ENCODE peak calls at places on chromosomes 6 and 20, in nine cellular contexts. Q, T, I, V, A, E, R, M and D are unnamed samples.

GRCh38 chr6:169097336-169098052 is 156.2 kb downstream of the THBS2 start:
- DNase-seq in E (no peak), V (peak; percentile 97), M (no peak), Q (peak; percentile 94), T (no peak), R (peak; percentile 88), I (peak; percentile 74), A (no peak), D (no peak)

GRCh38 chr20:53292347-53292746 is 301.3 kb downstream of the ZNF217 start:
- DNase-seq in I (no peak), M (no peak), V (no peak), E (no peak), R (no peak), A (no peak), Q (no peak), T (no peak), D (no peak)

GRCh38 chr6:89581669-89582068 is 56.9 kb downstream of the LYRM2 start:
- DNase-seq in A (no peak), V (no peak), T (no peak), E (no peak), R (peak; percentile 82), Q (no peak), M (no peak), I (no peak), D (peak; percentile 41)

GRCh38 chr20:63441136-63441776 is 31.2 kb downstream of the KCNQ2 start:
- DNase-seq in R (no peak), Q (no peak), M (no peak), A (peak; percentile 59), E (no peak), T (no peak), I (no peak), V (no peak), D (no peak)

GRCh38 chr20:3483309-3483708 is 12.5 kb downstream of the ATRN start:
- DNase-seq in V (no peak), R (no peak), A (no peak), Q (no peak), T (no peak), M (no peak), E (no peak), I (no peak), D (no peak)

GRCh38 chr20:19975436-19975799 is 41.7 kb upstream of the NAA20 start:
- DNase-seq in R (peak; percentile 76), T (no peak), E (peak; percentile 58), V (no peak), A (no peak), Q (no peak), M (no peak), I (peak; percentile 25), D (no peak)

GRCh38 chr6:91852232-91852631 is 1265.4 kb upstream of the MAP3K7 start:
- DNase-seq in Q (no peak), I (no peak), E (no peak), V (no peak), T (no peak), R (no peak), M (no peak), A (no peak), D (no peak)

GRCh38 chr6:133609404-133610270 is 279.3 kb upstream of the TCF21 start:
- DNase-seq in V (peak; percentile 99), I (peak; percentile 87), R (no peak), Q (peak; percentile 100), M (peak; percentile 94), E (no peak), T (no peak), A (no peak), D (no peak)

GRCh38 chr20:36861875-36862801 is 13.8 kb upstream of the TLDC2 start:
- DNase-seq in M (peak; percentile 100), T (no peak), V (peak; percentile 77), Q (no peak), E (peak; percentile 69), I (peak; percentile 92), R (peak; percentile 83), A (no peak), D (peak; percentile 85)

GRCh38 chr6:151160869-151161268 is 78.9 kb upstream of the AKAP12 start:
- DNase-seq in V (no peak), R (peak; percentile 91), E (no peak), I (peak; percentile 10), T (no peak), M (no peak), Q (no peak), A (no peak), D (peak; percentile 41)

GRCh38 chr6:9921366-9921765 is 493.5 kb downstream of the TFAP2A start:
- DNase-seq in V (no peak), A (no peak), Q (no peak), E (no peak), I (peak; percentile 42), R (no peak), T (no peak), M (no peak), D (no peak)